ENCODE peak calls at places on chromosome 5, in six cellular contexts. V, A, M, H, Z and C are unnamed samples. For H3K36me3, the result is how much of the 10 kb centered on the place peaks cover.

GRCh38 chr5:181053760-181054122 is 13.7 kb downstream of the BTNL9 start:
- DNase-seq in V (no peak), A (no peak), M (no peak), H (peak), Z (no peak), C (peak)

GRCh38 chr5:37090123-37090726 is 159.0 kb downstream of the CPLANE1 start:
- DNase-seq in V (no peak), A (no peak), M (no peak), H (no peak), Z (no peak), C (no peak)

GRCh38 chr5:168681556-168682183 is 102.5 kb upstream of the PANK3 start:
- DNase-seq in V (peak), A (peak), M (peak), H (no peak), Z (no peak), C (no peak)

GRCh38 chr5:128409401-128409800 is 128.6 kb downstream of the FBN2 start:
- DNase-seq in V (no peak), A (no peak), M (peak), H (peak), Z (no peak), C (no peak)

GRCh38 chr5:96243862-96244261 is 189.2 kb downstream of the PCSK1 start:
- DNase-seq in V (no peak), A (no peak), M (no peak), H (no peak), Z (no peak), C (no peak)

GRCh38 chr5:60497706-60498500 is 202.1 kb downstream of the DEPDC1B start:
- DNase-seq in V (no peak), A (peak), M (no peak), H (no peak), Z (no peak), C (no peak)

GRCh38 chr5:128241071-128241695 is 157.6 kb downstream of the SLC12A2 start:
- DNase-seq in V (no peak), A (peak), M (no peak), H (no peak), Z (no peak), C (no peak)

GRCh38 chr5:37735649-37736347 is 104.0 kb downstream of the GDNF start:
- DNase-seq in V (no peak), A (peak), M (no peak), H (no peak), Z (no peak), C (no peak)

GRCh38 chr5:78592735-78593386 is 55.7 kb downstream of the LHFPL2 start:
- DNase-seq in V (no peak), A (no peak), M (no peak), H (no peak), Z (no peak), C (no peak)

GRCh38 chr5:114120166-114120565 is 241.7 kb upstream of the KCNN2 start:
- DNase-seq in V (no peak), A (no peak), M (no peak), H (no peak), Z (no peak), C (no peak)

GRCh38 chr5:9265391-9266287 is 280.2 kb downstream of the SEMA5A start:
- DNase-seq in V (no peak), A (peak), M (peak), H (peak), Z (no peak), C (no peak)

GRCh38 chr5:146877783-146878470 is 630 bp downstream of the PPP2R2B start:
- DNase-seq in V (no peak), A (no peak), M (no peak), H (peak), Z (peak), C (peak)

GRCh38 chr5:135131801-135132675 is 98.0 kb upstream of the PITX1 start:
- DNase-seq in V (no peak), A (peak), M (no peak), H (no peak), Z (no peak), C (no peak)

GRCh38 chr5:94463739-94464138 is 154.7 kb downstream of the KIAA0825 start:
- DNase-seq in V (no peak), A (no peak), M (no peak), H (no peak), Z (no peak), C (no peak)

GRCh38 chr5:76958976-76959767 is 6.3 kb downstream of the CRHBP start:
- DNase-seq in V (no peak), A (peak), M (peak), H (peak), Z (no peak), C (no peak)

GRCh38 chr5:29252390-29252789 is 1941.1 kb upstream of the CDH6 start:
- DNase-seq in V (no peak), A (no peak), M (no peak), H (peak), Z (no peak), C (no peak)

GRCh38 chr5:150120062-150120441 is 33.7 kb upstream of the CSF1R start:
- DNase-seq in V (no peak), A (no peak), M (no peak), H (no peak), Z (no peak), C (no peak)

GRCh38 chr5:104400941-104401340 is 838.4 kb upstream of the NUDT12 start:
- DNase-seq in V (no peak), A (no peak), M (no peak), H (no peak), Z (no peak), C (no peak)

GRCh38 chr5:20678814-20679298 is 690.9 kb upstream of the CDH18 start:
- DNase-seq in V (no peak), A (peak), M (peak), H (no peak), Z (no peak), C (no peak)

GRCh38 chr5:77774981-77775772 is 962 bp downstream of the TBCA start:
- DNase-seq in V (no peak), A (peak), M (no peak), H (peak), Z (no peak), C (peak)

GRCh38 chr5:115455241-115455640 is 89.3 kb downstream of the FEM1C start:
- DNase-seq in V (no peak), A (peak), M (peak), H (no peak), Z (no peak), C (no peak)

GRCh38 chr5:59184769-59185168 is 601.9 kb downstream of the RAB3C start:
- DNase-seq in V (no peak), A (no peak), M (no peak), H (no peak), Z (no peak), C (no peak)

GRCh38 chr5:165881259-165881658 is 2375.8 kb downstream of the MAT2B start:
- DNase-seq in V (no peak), A (no peak), M (no peak), H (peak), Z (no peak), C (peak)

GRCh38 chr5:137039939-137040515 is 459.1 kb downstream of the SPOCK1 start:
- DNase-seq in V (no peak), A (no peak), M (no peak), H (no peak), Z (no peak), C (no peak)

GRCh38 chr5:53110156-53110555 is 599 bp upstream of the MOCS2 start:
- DNase-seq in V (no peak), A (no peak), M (no peak), H (peak), Z (no peak), C (no peak)

GRCh38 chr5:36877667-36878420 is 1.3 kb downstream of the NIPBL start:
- DNase-seq in V (no peak), A (peak), M (peak), H (peak), Z (no peak), C (no peak)

GRCh38 chr5:6108981-6109595 is 269.3 kb downstream of the MED10 start:
- DNase-seq in V (no peak), A (no peak), M (no peak), H (no peak), Z (no peak), C (no peak)

GRCh38 chr5:42591026-42591425 is 165.6 kb upstream of the CCDC152 start:
- DNase-seq in V (no peak), A (no peak), M (no peak), H (no peak), Z (no peak), C (no peak)

GRCh38 chr5:140142802-140143201 is 17.1 kb downstream of the IGIP start:
- DNase-seq in V (no peak), A (no peak), M (no peak), H (no peak), Z (no peak), C (no peak)

GRCh38 chr5:134420326-134420725 is 8.6 kb upstream of the CDKN2AIPNL start:
- DNase-seq in V (no peak), A (peak), M (peak), H (no peak), Z (no peak), C (no peak)

GRCh38 chr5:6435356-6435755 is 13.3 kb upstream of the UBE2QL1 start:
- DNase-seq in V (no peak), A (no peak), M (peak), H (peak), Z (no peak), C (peak)

GRCh38 chr5:90888511-90889324 is 330.1 kb downstream of the ADGRV1 start:
- DNase-seq in V (no peak), A (no peak), M (peak), H (no peak), Z (no peak), C (no peak)

GRCh38 chr5:17261075-17261474 is 43.6 kb downstream of the BASP1 start:
- DNase-seq in V (no peak), A (no peak), M (no peak), H (no peak), Z (no peak), C (no peak)
- H3K36me3 ChIP-seq in V (under half), A (under half), M (under half), H (under half), Z (half or more), C (under half)

GRCh38 chr5:124706729-124707361 is 39.6 kb downstream of the ZNF608 start:
- DNase-seq in V (no peak), A (no peak), M (no peak), H (peak), Z (no peak), C (no peak)

GRCh38 chr5:124705577-124705976 is 40.9 kb downstream of the ZNF608 start:
- DNase-seq in V (no peak), A (no peak), M (no peak), H (no peak), Z (no peak), C (peak)

GRCh38 chr5:124703995-124704394 is 42.4 kb downstream of the ZNF608 start:
- DNase-seq in V (no peak), A (no peak), M (no peak), H (no peak), Z (no peak), C (no peak)

GRCh38 chr5:124706041-124706440 is 40.4 kb downstream of the ZNF608 start:
- DNase-seq in V (no peak), A (no peak), M (no peak), H (no peak), Z (no peak), C (no peak)

GRCh38 chr5:124704594-124705284 is 41.7 kb downstream of the ZNF608 start:
- DNase-seq in V (no peak), A (no peak), M (no peak), H (no peak), Z (no peak), C (peak)
- H3K4me3 ChIP-seq in V (no peak), A (no peak), M (no peak), H (no peak), Z (no peak), C (no peak)

GRCh38 chr5:72859127-72859526 is 42.7 kb downstream of the TNPO1 start:
- DNase-seq in V (no peak), A (no peak), M (no peak), H (no peak), Z (no peak), C (no peak)
- H3K36me3 ChIP-seq in V (under half), A (half or more), M (under half), H (half or more), Z (half or more), C (half or more)

GRCh38 chr5:106106384-106106783 is 1564.4 kb downstream of the EFNA5 start:
- DNase-seq in V (no peak), A (no peak), M (no peak), H (no peak), Z (no peak), C (no peak)
- H3K4me3 ChIP-seq in V (no peak), A (no peak), M (no peak), H (no peak), Z (no peak), C (no peak)

GRCh38 chr5:32264954-32265572 is 47.7 kb downstream of the MTMR12 start:
- DNase-seq in V (no peak), A (no peak), M (no peak), H (no peak), Z (no peak), C (no peak)

GRCh38 chr5:32265902-32266301 is 46.8 kb downstream of the MTMR12 start:
- DNase-seq in V (no peak), A (no peak), M (no peak), H (no peak), Z (no peak), C (no peak)

GRCh38 chr5:32259033-32259432 is 53.7 kb downstream of the MTMR12 start:
- DNase-seq in V (no peak), A (no peak), M (no peak), H (no peak), Z (no peak), C (no peak)

GRCh38 chr5:32261198-32261597 is 51.5 kb downstream of the MTMR12 start:
- DNase-seq in V (no peak), A (no peak), M (no peak), H (no peak), Z (no peak), C (no peak)

GRCh38 chr5:32263683-32264082 is 49.1 kb downstream of the MTMR12 start:
- DNase-seq in V (no peak), A (no peak), M (no peak), H (no peak), Z (no peak), C (no peak)
- H3K36me3 ChIP-seq in V (under half), A (under half), M (under half), H (under half), Z (half or more), C (half or more)

GRCh38 chr5:158162479-158162878 is 303.5 kb upstream of the CLINT1 start:
- DNase-seq in V (no peak), A (no peak), M (no peak), H (no peak), Z (no peak), C (no peak)

GRCh38 chr5:158162026-158162425 is 303.1 kb upstream of the CLINT1 start:
- DNase-seq in V (no peak), A (no peak), M (no peak), H (no peak), Z (no peak), C (no peak)

GRCh38 chr5:158164648-158165047 is 305.7 kb upstream of the CLINT1 start:
- DNase-seq in V (no peak), A (no peak), M (no peak), H (no peak), Z (no peak), C (no peak)

GRCh38 chr5:158165647-158166046 is 306.7 kb upstream of the CLINT1 start:
- DNase-seq in V (no peak), A (no peak), M (no peak), H (no peak), Z (no peak), C (no peak)

DNA sequence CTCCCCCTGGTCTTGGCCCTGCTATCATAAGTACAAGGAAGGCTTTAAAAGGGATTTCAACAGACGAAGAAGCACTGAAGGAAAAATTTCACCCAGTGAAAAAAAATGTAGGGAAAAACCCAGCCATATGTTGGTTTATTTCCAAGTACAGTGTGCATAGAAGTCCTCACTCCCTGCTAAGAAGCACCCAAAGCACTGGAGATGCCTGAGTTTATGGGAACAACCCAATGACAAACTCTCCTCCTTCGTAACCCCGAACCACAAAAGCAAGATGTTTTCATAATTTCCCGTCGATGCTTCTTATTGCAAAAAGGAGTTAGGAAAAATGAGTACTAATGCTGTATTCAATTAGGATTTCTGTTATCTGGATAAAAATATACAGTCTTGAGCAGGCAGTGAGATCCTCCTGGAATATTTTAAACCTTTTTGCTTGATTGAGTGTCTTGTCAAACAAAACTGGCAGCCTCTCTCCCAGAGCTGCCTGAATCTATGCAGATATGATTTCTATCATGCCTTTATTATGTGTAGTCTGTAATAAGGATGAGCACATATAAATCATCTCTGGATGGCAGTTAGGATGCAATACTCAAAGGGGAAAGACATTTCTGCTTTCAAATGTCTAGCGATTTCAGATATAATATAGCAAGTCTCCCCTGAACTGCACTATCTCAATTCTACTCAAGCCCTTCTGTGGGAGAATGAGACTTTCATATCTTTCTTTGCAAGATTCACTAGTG is 305.1 kb upstream of the CLINT1 start:
- DNase-seq in V (no peak), A (no peak), M (no peak), H (no peak), Z (no peak), C (no peak)
- H3K4me3 ChIP-seq in V (no peak), A (no peak), M (no peak), H (no peak), Z (no peak), C (no peak)